ENCODE peak calls at places on chromosomes 7 and 10, in five cellular contexts. One of them, this sample, is unnamed.

GRCh38 chr7:50119815-50120637 is 27.0 kb upstream of the ZPBP start:
- ATAC-seq in CD8-positive, alpha-beta T cell: peak; percentile 46
- ATAC-seq in HCT116: peak; percentile 97
- ATAC-seq in stimulated activated naive CD8-positive, alpha-beta T cell treated with anti-CD3 and anti-CD28 coated beads, Interleukin-15, Interleukin-2, amounts not matched to agents 100 U/mL and 50 U/mL, for 24 hours: peak; percentile 63
- ATAC-seq in omental fat pad: no peak
- ATAC-seq in this sample: no peak

GRCh38 chr7:32639122-32639521 is 143.8 kb downstream of the AVL9 start:
- ATAC-seq in CD8-positive, alpha-beta T cell: no peak
- ATAC-seq in HCT116: no peak
- ATAC-seq in stimulated activated naive CD8-positive, alpha-beta T cell treated with anti-CD3 and anti-CD28 coated beads, Interleukin-15, Interleukin-2, amounts not matched to agents 100 U/mL and 50 U/mL, for 24 hours: no peak
- ATAC-seq in omental fat pad: no peak
- ATAC-seq in this sample: no peak

GRCh38 chr10:84522612-84523462 is 194.4 kb downstream of the CCSER2 start:
- ATAC-seq in CD8-positive, alpha-beta T cell: no peak
- ATAC-seq in HCT116: no peak
- ATAC-seq in stimulated activated naive CD8-positive, alpha-beta T cell treated with anti-CD3 and anti-CD28 coated beads, Interleukin-15, Interleukin-2, amounts not matched to agents 100 U/mL and 50 U/mL, for 24 hours: no peak
- ATAC-seq in omental fat pad: no peak
- ATAC-seq in this sample: peak; percentile 78

GRCh38 chr10:96271017-96271815 is at the start of gene BLNK:
- ATAC-seq in CD8-positive, alpha-beta T cell: no peak
- ATAC-seq in HCT116: no peak
- ATAC-seq in stimulated activated naive CD8-positive, alpha-beta T cell treated with anti-CD3 and anti-CD28 coated beads, Interleukin-15, Interleukin-2, amounts not matched to agents 100 U/mL and 50 U/mL, for 24 hours: no peak
- ATAC-seq in omental fat pad: peak; percentile 72
- ATAC-seq in this sample: peak; percentile 73

GRCh38 chr7:106205621-106206222 is 79.1 kb downstream of the NAMPT start:
- ATAC-seq in CD8-positive, alpha-beta T cell: no peak
- ATAC-seq in HCT116: no peak
- ATAC-seq in stimulated activated naive CD8-positive, alpha-beta T cell treated with anti-CD3 and anti-CD28 coated beads, Interleukin-15, Interleukin-2, amounts not matched to agents 100 U/mL and 50 U/mL, for 24 hours: no peak
- ATAC-seq in omental fat pad: no peak
- ATAC-seq in this sample: no peak

GRCh38 chr7:133349101-133349500 is 96.2 kb downstream of the EXOC4 start:
- ATAC-seq in CD8-positive, alpha-beta T cell: no peak
- ATAC-seq in HCT116: no peak
- ATAC-seq in stimulated activated naive CD8-positive, alpha-beta T cell treated with anti-CD3 and anti-CD28 coated beads, Interleukin-15, Interleukin-2, amounts not matched to agents 100 U/mL and 50 U/mL, for 24 hours: peak; percentile 63
- ATAC-seq in omental fat pad: no peak
- ATAC-seq in this sample: no peak

GRCh38 chr10:120387326-120387725 is 69.7 kb upstream of the PLPP4 start:
- ATAC-seq in CD8-positive, alpha-beta T cell: no peak
- ATAC-seq in HCT116: no peak
- ATAC-seq in stimulated activated naive CD8-positive, alpha-beta T cell treated with anti-CD3 and anti-CD28 coated beads, Interleukin-15, Interleukin-2, amounts not matched to agents 100 U/mL and 50 U/mL, for 24 hours: no peak
- ATAC-seq in omental fat pad: no peak
- ATAC-seq in this sample: no peak

GRCh38 chr7:52285689-52286088 is 749.7 kb upstream of the POM121L12 start:
- ATAC-seq in CD8-positive, alpha-beta T cell: no peak
- ATAC-seq in HCT116: no peak
- ATAC-seq in stimulated activated naive CD8-positive, alpha-beta T cell treated with anti-CD3 and anti-CD28 coated beads, Interleukin-15, Interleukin-2, amounts not matched to agents 100 U/mL and 50 U/mL, for 24 hours: no peak
- ATAC-seq in omental fat pad: no peak
- ATAC-seq in this sample: no peak

GRCh38 chr7:114997487-114998404 is 75.9 kb downstream of the MDFIC start:
- ATAC-seq in CD8-positive, alpha-beta T cell: no peak
- ATAC-seq in HCT116: no peak
- ATAC-seq in stimulated activated naive CD8-positive, alpha-beta T cell treated with anti-CD3 and anti-CD28 coated beads, Interleukin-15, Interleukin-2, amounts not matched to agents 100 U/mL and 50 U/mL, for 24 hours: no peak
- ATAC-seq in omental fat pad: no peak
- ATAC-seq in this sample: no peak

GRCh38 chr10:5385224-5385623 is 19.4 kb downstream of the TUBAL3 start:
- ATAC-seq in CD8-positive, alpha-beta T cell: no peak
- ATAC-seq in HCT116: no peak
- ATAC-seq in stimulated activated naive CD8-positive, alpha-beta T cell treated with anti-CD3 and anti-CD28 coated beads, Interleukin-15, Interleukin-2, amounts not matched to agents 100 U/mL and 50 U/mL, for 24 hours: no peak
- ATAC-seq in omental fat pad: no peak
- ATAC-seq in this sample: no peak

GRCh38 chr10:128867119-128867518 is 599.9 kb upstream of the MGMT start:
- ATAC-seq in CD8-positive, alpha-beta T cell: no peak
- ATAC-seq in HCT116: no peak
- ATAC-seq in stimulated activated naive CD8-positive, alpha-beta T cell treated with anti-CD3 and anti-CD28 coated beads, Interleukin-15, Interleukin-2, amounts not matched to agents 100 U/mL and 50 U/mL, for 24 hours: no peak
- ATAC-seq in omental fat pad: no peak
- ATAC-seq in this sample: no peak

GRCh38 chr10:61835069-61835908 is 66.2 kb upstream of the ARID5B start:
- ATAC-seq in CD8-positive, alpha-beta T cell: no peak
- ATAC-seq in HCT116: peak; percentile 62
- ATAC-seq in stimulated activated naive CD8-positive, alpha-beta T cell treated with anti-CD3 and anti-CD28 coated beads, Interleukin-15, Interleukin-2, amounts not matched to agents 100 U/mL and 50 U/mL, for 24 hours: no peak
- ATAC-seq in omental fat pad: peak; percentile 78
- ATAC-seq in this sample: peak; percentile 88

GRCh38 chr10:127834221-127834620 is 58.5 kb downstream of the CLRN3 start:
- ATAC-seq in CD8-positive, alpha-beta T cell: no peak
- ATAC-seq in HCT116: peak; percentile 29
- ATAC-seq in stimulated activated naive CD8-positive, alpha-beta T cell treated with anti-CD3 and anti-CD28 coated beads, Interleukin-15, Interleukin-2, amounts not matched to agents 100 U/mL and 50 U/mL, for 24 hours: no peak
- ATAC-seq in omental fat pad: no peak
- ATAC-seq in this sample: peak; percentile 28

GRCh38 chr10:68333452-68333851 is 724 bp upstream of the PBLD start:
- ATAC-seq in CD8-positive, alpha-beta T cell: no peak
- ATAC-seq in HCT116: no peak
- ATAC-seq in stimulated activated naive CD8-positive, alpha-beta T cell treated with anti-CD3 and anti-CD28 coated beads, Interleukin-15, Interleukin-2, amounts not matched to agents 100 U/mL and 50 U/mL, for 24 hours: no peak
- ATAC-seq in omental fat pad: no peak
- ATAC-seq in this sample: no peak

GRCh38 chr7:127035203-127035849 is 217.4 kb downstream of the GRM8 start:
- ATAC-seq in CD8-positive, alpha-beta T cell: no peak
- ATAC-seq in HCT116: no peak
- ATAC-seq in stimulated activated naive CD8-positive, alpha-beta T cell treated with anti-CD3 and anti-CD28 coated beads, Interleukin-15, Interleukin-2, amounts not matched to agents 100 U/mL and 50 U/mL, for 24 hours: no peak
- ATAC-seq in omental fat pad: no peak
- ATAC-seq in this sample: no peak

GRCh38 chr7:30020535-30020934 is 6.0 kb downstream of the FKBP14 start:
- ATAC-seq in CD8-positive, alpha-beta T cell: no peak
- ATAC-seq in HCT116: no peak
- ATAC-seq in stimulated activated naive CD8-positive, alpha-beta T cell treated with anti-CD3 and anti-CD28 coated beads, Interleukin-15, Interleukin-2, amounts not matched to agents 100 U/mL and 50 U/mL, for 24 hours: no peak
- ATAC-seq in omental fat pad: no peak
- ATAC-seq in this sample: no peak

GRCh38 chr7:23129036-23129435 is 23.5 kb downstream of the KLHL7 start:
- ATAC-seq in CD8-positive, alpha-beta T cell: no peak
- ATAC-seq in HCT116: no peak
- ATAC-seq in stimulated activated naive CD8-positive, alpha-beta T cell treated with anti-CD3 and anti-CD28 coated beads, Interleukin-15, Interleukin-2, amounts not matched to agents 100 U/mL and 50 U/mL, for 24 hours: no peak
- ATAC-seq in omental fat pad: no peak
- ATAC-seq in this sample: no peak

GRCh38 chr10:31004611-31005193 is 27.0 kb downstream of the ZNF438 start:
- ATAC-seq in CD8-positive, alpha-beta T cell: no peak
- ATAC-seq in HCT116: no peak
- ATAC-seq in stimulated activated naive CD8-positive, alpha-beta T cell treated with anti-CD3 and anti-CD28 coated beads, Interleukin-15, Interleukin-2, amounts not matched to agents 100 U/mL and 50 U/mL, for 24 hours: peak; percentile 49
- ATAC-seq in omental fat pad: peak; percentile 15
- ATAC-seq in this sample: no peak

GRCh38 chr7:28096713-28097112 is 83.9 kb downstream of the JAZF1 start:
- ATAC-seq in CD8-positive, alpha-beta T cell: peak; percentile 55
- ATAC-seq in HCT116: peak; percentile 74
- ATAC-seq in stimulated activated naive CD8-positive, alpha-beta T cell treated with anti-CD3 and anti-CD28 coated beads, Interleukin-15, Interleukin-2, amounts not matched to agents 100 U/mL and 50 U/mL, for 24 hours: peak; percentile 46
- ATAC-seq in omental fat pad: peak; percentile 86
- ATAC-seq in this sample: peak; percentile 69

GRCh38 chr7:1015196-1015595 is 29.1 kb upstream of the GPR146 start:
- ATAC-seq in CD8-positive, alpha-beta T cell: no peak
- ATAC-seq in HCT116: no peak
- ATAC-seq in stimulated activated naive CD8-positive, alpha-beta T cell treated with anti-CD3 and anti-CD28 coated beads, Interleukin-15, Interleukin-2, amounts not matched to agents 100 U/mL and 50 U/mL, for 24 hours: no peak
- ATAC-seq in omental fat pad: no peak
- ATAC-seq in this sample: no peak

GRCh38 chr7:20035279-20035875 is 181.8 kb downstream of the MACC1 start:
- ATAC-seq in CD8-positive, alpha-beta T cell: no peak
- ATAC-seq in HCT116: no peak
- ATAC-seq in stimulated activated naive CD8-positive, alpha-beta T cell treated with anti-CD3 and anti-CD28 coated beads, Interleukin-15, Interleukin-2, amounts not matched to agents 100 U/mL and 50 U/mL, for 24 hours: peak; percentile 19
- ATAC-seq in omental fat pad: no peak
- ATAC-seq in this sample: no peak